ENCODE peak calls at places on chromosomes 6 and 20, in eight cellular contexts. W is omental fat pad, X is NCI-H1105 treated with DMSO at 0.1 percent for 48 hours, D is AG09309, R is kidney tubule cell, N is stomach, U is AML-193, M is hippocampal formation. P is an unnamed sample.

GRCh38 chr6:41836022-41836659 is 48.6 kb downstream of the TOMM6 start:
- DNase-seq in D (no peak), N (no peak), W (no peak), M (no peak), R (no peak), X (no peak), U (no peak), P (no peak)

GRCh38 chr6:35258858-35259193 is 709 bp upstream of the ZNF76 start:
- DNase-seq in M (no peak), N (peak), W (no peak), D (no peak), R (no peak), X (peak), U (no peak), P (no peak)

GRCh38 chr20:11459090-11459877 is 458.4 kb upstream of the BTBD3 start:
- DNase-seq in N (no peak), R (peak), U (no peak), W (no peak), M (no peak), D (peak), X (no peak), P (no peak)

GRCh38 chr6:14559754-14560527 is 442.4 kb downstream of the CD83 start:
- DNase-seq in U (no peak), W (no peak), D (no peak), R (peak), N (no peak), X (no peak), M (no peak), P (no peak)

GRCh38 chr6:37005061-37005810 is at the start of gene FGD2:
- DNase-seq in X (no peak), N (no peak), D (no peak), M (no peak), W (no peak), U (peak), R (no peak), P (no peak)

GRCh38 chr6:28867078-28867414 is 56.7 kb downstream of the TRIM27 start:
- DNase-seq in D (no peak), R (no peak), X (no peak), M (no peak), U (no peak), N (no peak), W (no peak), P (no peak)

GRCh38 chr6:47780510-47781356 is 1.1 kb upstream of the OPN5 start:
- DNase-seq in N (peak), D (peak), U (peak), R (peak), M (peak), W (no peak), X (peak), P (peak)

GRCh38 chr6:43970913-43971775 is 156.1 kb downstream of the MRPL14 start:
- DNase-seq in M (no peak), N (peak), W (no peak), X (no peak), R (no peak), U (no peak), D (no peak), P (no peak)

GRCh38 chr20:51624157-51624731 is 81.7 kb upstream of the NFATC2 start:
- DNase-seq in R (peak), X (peak), W (no peak), D (no peak), N (peak), M (peak), U (peak), P (peak)

GRCh38 chr6:109117346-109118035 is 22.2 kb downstream of the CEP57L1 start:
- DNase-seq in D (no peak), R (no peak), X (no peak), N (no peak), M (no peak), W (no peak), U (peak), P (no peak)

GRCh38 chr20:47099749-47100515 is 205.3 kb downstream of the EYA2 start:
- DNase-seq in X (no peak), M (no peak), D (no peak), R (no peak), N (no peak), U (no peak), W (no peak), P (no peak)

GRCh38 chr20:34493646-34494045 is 22.6 kb upstream of the DYNLRB1 start:
- DNase-seq in R (no peak), N (no peak), W (no peak), D (no peak), U (no peak), M (no peak), X (no peak), P (no peak)

GRCh38 chr20:55216525-55217242 is 741.3 kb downstream of the DOK5 start:
- DNase-seq in U (no peak), M (no peak), N (no peak), W (no peak), D (no peak), X (no peak), R (peak), P (no peak)